ENCODE peak calls at places on chromosomes 6 and 20, in seven cellular contexts. I is tibial artery, H is OCI-LY7, D is A549, W is RWPE1, U is ovary, L is lower leg skin. M is an unnamed sample.

GRCh38 chr20:20856306-20856705 is 143.9 kb upstream of the RALGAPA2 start:
- DNase-seq in U (no peak), H (no peak), W (no peak), D (no peak), I (no peak), L (no peak), M (no peak)

GRCh38 chr20:20499469-20499868 is 131.6 kb downstream of the INSM1 start:
- DNase-seq in L (no peak), W (no peak), U (no peak), H (no peak), I (no peak), D (no peak), M (no peak)

GRCh38 chr20:17872434-17872833 is 96.2 kb downstream of the SNX5 start:
- DNase-seq in L (no peak), I (no peak), D (no peak), U (no peak), H (no peak), W (no peak), M (no peak)

GRCh38 chr6:7697820-7698623 is 27.9 kb upstream of the BMP6 start:
- DNase-seq in W (peak; percentile 60), I (peak; percentile 33), H (no peak), D (peak; percentile 96), L (no peak), U (no peak), M (no peak)

GRCh38 chr6:136408205-136408604 is 118.6 kb upstream of the BCLAF1 start:
- DNase-seq in H (no peak), D (peak; percentile 45), L (no peak), W (peak; percentile 25), I (no peak), U (no peak), M (no peak)

GRCh38 chr20:62792182-62792939 is 3.9 kb upstream of the MRGBP start:
- DNase-seq in W (no peak), U (no peak), L (no peak), H (no peak), I (no peak), D (no peak), M (no peak)

GRCh38 chr6:158972241-158973233 is 27.5 kb downstream of the RSPH3 start:
- DNase-seq in H (peak; percentile 77), D (peak; percentile 58), I (no peak), U (no peak), W (peak; percentile 53), L (no peak), M (no peak)

GRCh38 chr6:136403166-136403980 is 113.7 kb upstream of the BCLAF1 start:
- DNase-seq in L (peak; percentile 26), U (no peak), I (no peak), H (no peak), D (peak; percentile 99), W (peak; percentile 80), M (peak; percentile 31)

GRCh38 chr20:1568166-1568490 is 10.6 kb upstream of the SIRPD start:
- DNase-seq in U (no peak), I (no peak), W (no peak), L (no peak), D (no peak), H (no peak), M (no peak)

GRCh38 chr6:106077170-106077569 is 9.0 kb upstream of the PRDM1 start:
- DNase-seq in U (no peak), L (no peak), W (no peak), D (no peak), H (no peak), I (no peak), M (no peak)

GRCh38 chr6:95574811-95575210 is 2.5 kb upstream of the MANEA start:
- DNase-seq in D (no peak), U (no peak), W (peak; percentile 7), L (no peak), H (no peak), I (no peak), M (no peak)

GRCh38 chr6:162123797-162124196 is 603.8 kb downstream of the PRKN start:
- DNase-seq in L (no peak), D (peak; percentile 9), I (no peak), H (peak; percentile 6), U (no peak), W (no peak), M (no peak)
- TF ChIP-seq CTCF in L (no peak), D (peak; percentile 7), I (no peak), H (peak; percentile 50), U (no peak), W (no peak), M (no peak)

DNA sequence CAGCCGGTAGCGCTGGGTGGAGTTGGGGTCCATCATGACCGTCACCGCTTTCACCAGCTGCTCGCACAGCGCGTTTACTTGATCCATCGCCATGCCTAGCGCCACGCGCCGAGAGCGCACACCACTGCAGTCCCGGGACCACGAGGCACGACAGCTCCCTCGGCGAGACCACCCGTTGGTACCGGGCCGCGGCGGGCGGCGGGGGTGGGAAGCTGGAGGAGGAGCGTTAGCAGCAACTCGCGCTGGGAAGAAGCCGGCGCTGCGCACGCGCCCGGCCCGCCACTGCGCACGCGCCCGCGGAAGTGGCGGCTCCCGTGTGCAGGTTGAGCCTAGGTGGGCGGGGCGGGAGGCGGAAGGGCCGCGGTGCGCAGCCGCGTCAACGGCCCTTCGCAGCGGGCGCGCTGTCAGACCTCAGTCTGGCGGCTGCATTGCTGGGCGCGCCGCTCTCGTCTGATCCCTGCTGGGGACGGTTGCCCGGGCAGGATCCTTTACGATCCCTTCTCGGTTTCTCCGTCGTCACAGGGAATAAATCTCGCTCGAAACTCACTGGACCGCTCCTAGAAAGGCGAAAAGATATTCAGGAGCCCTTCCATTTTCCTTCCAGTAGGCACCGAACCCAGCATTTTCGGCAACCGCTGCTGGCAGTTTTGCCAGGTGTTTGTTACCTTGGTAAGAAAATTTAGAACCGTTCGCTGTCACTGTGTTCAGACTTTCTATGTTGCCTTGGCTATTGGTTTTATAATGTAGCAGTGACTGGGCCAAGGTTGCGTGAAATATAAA is at the start of the genes POLH and XPO5:
- DNase-seq in D (peak; percentile 91), L (peak; percentile 87), W (peak; percentile 96), H (peak; percentile 94), U (peak; percentile 89), I (peak; percentile 89), M (peak; percentile 84)
- TF ChIP-seq CTCF in D (no peak), L (no peak), W (peak; percentile 31), H (peak; percentile 27), U (no peak), I (no peak), M (peak; percentile 21)

GRCh38 chr6:46419576-46420002 is 71.7 kb downstream of the RCAN2 start:
- DNase-seq in D (peak; percentile 49), W (peak; percentile 55), H (peak; percentile 77), U (peak; percentile 72), I (peak; percentile 63), L (peak; percentile 69), M (peak; percentile 55)
- TF ChIP-seq CTCF in D (peak; percentile 63), W (peak; percentile 72), H (peak; percentile 92), U (peak; percentile 71), I (peak; percentile 75), L (no peak), M (peak; percentile 75)

DNA sequence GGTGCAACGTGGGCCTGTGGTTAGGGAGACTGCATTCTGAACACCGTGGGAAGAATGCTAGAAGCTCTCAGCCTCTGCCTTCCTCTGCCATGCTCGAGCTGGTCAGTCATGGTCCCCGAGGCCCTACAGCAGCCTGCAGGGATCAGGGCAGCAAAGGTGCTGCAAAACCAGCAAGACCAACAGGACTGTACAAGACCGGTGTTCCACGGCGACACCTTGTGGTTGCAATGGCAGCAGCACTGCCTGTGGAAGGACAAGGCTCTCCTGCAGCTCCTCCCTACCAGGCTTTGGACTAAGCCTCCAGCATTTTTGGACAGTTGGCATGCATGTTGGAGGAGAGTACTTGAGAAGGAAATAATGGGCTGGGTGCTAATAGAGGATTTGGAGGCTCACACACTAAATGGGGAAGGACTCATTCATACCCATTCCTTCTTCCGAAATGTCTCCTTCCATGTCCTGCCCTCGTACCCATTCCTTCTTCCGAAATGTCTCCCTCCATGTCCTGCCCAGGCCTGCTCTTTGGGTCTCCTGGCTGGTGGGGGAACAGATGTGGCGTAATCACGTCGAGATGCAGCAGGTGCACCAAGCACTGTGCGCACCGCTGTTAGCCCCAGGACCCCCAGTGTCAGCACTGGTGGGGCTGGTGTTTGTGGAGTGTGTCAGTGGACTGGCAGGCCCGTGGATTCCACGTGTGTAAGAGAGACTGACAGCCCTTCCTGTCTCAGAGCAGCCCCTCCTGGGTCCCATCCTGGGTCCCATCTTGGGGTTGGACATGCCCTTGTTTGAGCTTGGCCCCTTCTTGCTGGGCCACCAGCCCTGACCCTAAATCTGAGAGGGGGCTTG is 18.6 kb upstream of the MYT1 start:
- DNase-seq in D (peak; percentile 48), W (no peak), I (no peak), U (no peak), H (no peak), L (no peak), M (no peak)
- TF ChIP-seq CTCF in D (no peak), W (no peak), I (no peak), U (no peak), H (peak; percentile 61), L (no peak), M (no peak)

GRCh38 chr6:30101939-30102700 is 10.8 kb downstream of the TRIM31 start:
- DNase-seq in U (peak; percentile 87), D (peak; percentile 81), I (peak; percentile 88), W (peak; percentile 93), H (peak; percentile 38), L (peak; percentile 83), M (peak; percentile 90)
- TF ChIP-seq CTCF in U (no peak), D (no peak), I (no peak), W (no peak), H (no peak), L (no peak), M (peak; percentile 1)

GRCh38 chr20:22962567-22963439 is 72.3 kb upstream of the SSTR4 start:
- DNase-seq in L (no peak), I (no peak), D (peak; percentile 78), W (peak; percentile 57), U (no peak), H (no peak), M (no peak)
- TF ChIP-seq CTCF in L (no peak), I (no peak), D (no peak), W (no peak), U (no peak), H (no peak), M (no peak)